ENCODE peak calls at places on chromosomes 4 and X, in seven cellular contexts. One of them, this sample, is unnamed.

GRCh38 chr4:74793757-74794340 is 474 bp downstream of the BTC start:
- DNase-seq in mesendoderm: peak
- DNase-seq in H9: peak
- DNase-seq in H1: peak
- DNase-seq in IMR-90: no peak
- DNase-seq in mesenchymal stem cell: peak
- DNase-seq in trophoblast cell: peak
- DNase-seq in this sample: peak

GRCh38 chrX:19176901-19177630 is 54.8 kb upstream of the ADGRG2 start:
- DNase-seq in mesendoderm: no peak
- DNase-seq in H9: no peak
- DNase-seq in H1: no peak
- DNase-seq in IMR-90: no peak
- DNase-seq in mesenchymal stem cell: no peak
- DNase-seq in trophoblast cell: no peak
- DNase-seq in this sample: no peak

GRCh38 chrX:1185556-1185955 is 26.9 kb downstream of the CRLF2 start:
- DNase-seq in mesendoderm: no peak
- DNase-seq in H9: peak
- DNase-seq in H1: no peak
- DNase-seq in IMR-90: no peak
- DNase-seq in mesenchymal stem cell: no peak
- DNase-seq in trophoblast cell: no peak
- DNase-seq in this sample: no peak

GRCh38 chr4:1792832-1793495 is at the start of gene FGFR3:
- DNase-seq in mesendoderm: peak
- DNase-seq in H9: peak
- DNase-seq in H1: peak
- DNase-seq in IMR-90: no peak
- DNase-seq in mesenchymal stem cell: peak
- DNase-seq in trophoblast cell: peak
- DNase-seq in this sample: peak

GRCh38 chr4:111228396-111228795 is 605.5 kb upstream of the PITX2 start:
- DNase-seq in mesendoderm: no peak
- DNase-seq in H9: no peak
- DNase-seq in H1: no peak
- DNase-seq in IMR-90: peak
- DNase-seq in mesenchymal stem cell: peak
- DNase-seq in trophoblast cell: no peak
- DNase-seq in this sample: no peak

GRCh38 chr4:118823471-118823870 is 12.5 kb downstream of the SEC24D start:
- DNase-seq in mesendoderm: no peak
- DNase-seq in H9: no peak
- DNase-seq in H1: no peak
- DNase-seq in IMR-90: no peak
- DNase-seq in mesenchymal stem cell: no peak
- DNase-seq in trophoblast cell: no peak
- DNase-seq in this sample: no peak

GRCh38 chr4:177519481-177520270 is 77.4 kb upstream of the AGA start:
- DNase-seq in mesendoderm: no peak
- DNase-seq in H9: no peak
- DNase-seq in H1: no peak
- DNase-seq in IMR-90: peak
- DNase-seq in mesenchymal stem cell: no peak
- DNase-seq in trophoblast cell: peak
- DNase-seq in this sample: no peak

GRCh38 chr4:6852582-6852981 is 57.0 kb upstream of the TBC1D14 start:
- DNase-seq in mesendoderm: no peak
- DNase-seq in H9: no peak
- DNase-seq in H1: no peak
- DNase-seq in IMR-90: no peak
- DNase-seq in mesenchymal stem cell: no peak
- DNase-seq in trophoblast cell: peak
- DNase-seq in this sample: no peak

GRCh38 chr4:147782087-147782781 is 50.3 kb downstream of the ARHGAP10 start:
- DNase-seq in mesendoderm: no peak
- DNase-seq in H9: no peak
- DNase-seq in H1: no peak
- DNase-seq in IMR-90: peak
- DNase-seq in mesenchymal stem cell: peak
- DNase-seq in trophoblast cell: peak
- DNase-seq in this sample: no peak

GRCh38 chr4:48546336-48546735 is 56.3 kb downstream of the ZAR1 start:
- DNase-seq in mesendoderm: peak
- DNase-seq in H9: no peak
- DNase-seq in H1: no peak
- DNase-seq in IMR-90: peak
- DNase-seq in mesenchymal stem cell: peak
- DNase-seq in trophoblast cell: peak
- DNase-seq in this sample: peak

GRCh38 chr4:166274136-166274761 is 401.2 kb downstream of the TLL1 start:
- DNase-seq in mesendoderm: no peak
- DNase-seq in H9: no peak
- DNase-seq in H1: no peak
- DNase-seq in IMR-90: no peak
- DNase-seq in mesenchymal stem cell: no peak
- DNase-seq in trophoblast cell: peak
- DNase-seq in this sample: no peak

GRCh38 chr4:7638984-7639789 is 204.5 kb upstream of the PSAPL1 start:
- DNase-seq in mesendoderm: no peak
- DNase-seq in H9: no peak
- DNase-seq in H1: no peak
- DNase-seq in IMR-90: no peak
- DNase-seq in mesenchymal stem cell: peak
- DNase-seq in trophoblast cell: peak
- DNase-seq in this sample: no peak

GRCh38 chrX:13652256-13653021 is 502 bp upstream of the TCEANC start:
- DNase-seq in mesendoderm: no peak
- DNase-seq in H9: no peak
- DNase-seq in H1: no peak
- DNase-seq in IMR-90: peak
- DNase-seq in mesenchymal stem cell: peak
- DNase-seq in trophoblast cell: peak
- DNase-seq in this sample: no peak

GRCh38 chrX:37646254-37646653 is 39.3 kb upstream of the XK start:
- DNase-seq in mesendoderm: peak
- DNase-seq in H9: no peak
- DNase-seq in H1: no peak
- DNase-seq in IMR-90: no peak
- DNase-seq in mesenchymal stem cell: no peak
- DNase-seq in trophoblast cell: no peak
- DNase-seq in this sample: no peak

GRCh38 chrX:107667426-107667825 is 39.1 kb downstream of the PRPS1 start:
- DNase-seq in mesendoderm: no peak
- DNase-seq in H9: no peak
- DNase-seq in H1: no peak
- DNase-seq in IMR-90: no peak
- DNase-seq in mesenchymal stem cell: no peak
- DNase-seq in trophoblast cell: no peak
- DNase-seq in this sample: no peak

GRCh38 chr4:46781434-46782092 is 127.5 kb downstream of the COX7B2 start:
- DNase-seq in mesendoderm: no peak
- DNase-seq in H9: no peak
- DNase-seq in H1: no peak
- DNase-seq in IMR-90: no peak
- DNase-seq in mesenchymal stem cell: no peak
- DNase-seq in trophoblast cell: no peak
- DNase-seq in this sample: no peak

GRCh38 chrX:38142598-38142997 is 78.1 kb downstream of the SRPX start:
- DNase-seq in mesendoderm: no peak
- DNase-seq in H9: no peak
- DNase-seq in H1: no peak
- DNase-seq in IMR-90: peak
- DNase-seq in mesenchymal stem cell: peak
- DNase-seq in trophoblast cell: no peak
- DNase-seq in this sample: no peak

GRCh38 chrX:70979136-70979762 is 48.4 kb upstream of the SLC7A3 start:
- DNase-seq in mesendoderm: peak
- DNase-seq in H9: peak
- DNase-seq in H1: no peak
- DNase-seq in IMR-90: peak
- DNase-seq in mesenchymal stem cell: peak
- DNase-seq in trophoblast cell: peak
- DNase-seq in this sample: no peak

GRCh38 chr4:100118213-100118612 is 72.1 kb downstream of the DDIT4L start:
- DNase-seq in mesendoderm: no peak
- DNase-seq in H9: no peak
- DNase-seq in H1: no peak
- DNase-seq in IMR-90: peak
- DNase-seq in mesenchymal stem cell: no peak
- DNase-seq in trophoblast cell: no peak
- DNase-seq in this sample: no peak

DNA sequence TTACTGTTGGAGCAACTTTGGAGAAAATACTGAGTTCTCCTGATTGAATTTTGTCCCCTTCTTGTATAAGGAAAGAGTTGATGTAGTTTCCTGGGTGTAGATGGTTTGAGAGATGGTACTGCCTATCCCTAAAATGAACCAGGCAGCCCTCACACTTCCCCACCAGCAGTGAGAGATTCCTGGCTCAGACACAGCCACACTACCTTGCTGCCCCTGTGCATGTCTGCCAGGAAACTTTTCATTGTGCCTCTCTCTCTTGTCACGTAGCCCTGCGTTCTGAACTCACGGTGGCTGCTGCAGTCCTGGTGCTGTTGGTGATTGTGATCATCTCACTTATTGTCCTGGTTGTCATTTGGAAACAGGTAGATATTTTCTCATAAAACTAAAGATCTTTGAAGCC is 45.2 kb downstream of the PDGFRA start:
- DNase-seq in mesendoderm: no peak
- DNase-seq in H9: no peak
- DNase-seq in H1: no peak
- DNase-seq in IMR-90: no peak
- DNase-seq in mesenchymal stem cell: no peak
- DNase-seq in trophoblast cell: no peak
- DNase-seq in this sample: no peak
- H2BK120ac ChIP-seq in mesendoderm: no peak
- H2BK120ac ChIP-seq in H9: no peak
- H2BK120ac ChIP-seq in H1: no peak
- H2BK120ac ChIP-seq in IMR-90: no peak
- H2BK120ac ChIP-seq in mesenchymal stem cell: no peak
- H2BK120ac ChIP-seq in trophoblast cell: no peak
- H2BK120ac ChIP-seq in this sample: no peak

GRCh38 chrX:109830704-109831206 is 97.7 kb upstream of the ACSL4 start:
- DNase-seq in mesendoderm: no peak
- DNase-seq in H9: no peak
- DNase-seq in H1: no peak
- DNase-seq in IMR-90: peak
- DNase-seq in mesenchymal stem cell: peak
- DNase-seq in trophoblast cell: peak
- DNase-seq in this sample: no peak

GRCh38 chrX:109831326-109831985 is 98.4 kb upstream of the ACSL4 start:
- DNase-seq in mesendoderm: no peak
- DNase-seq in H9: no peak
- DNase-seq in H1: no peak
- DNase-seq in IMR-90: no peak
- DNase-seq in mesenchymal stem cell: no peak
- DNase-seq in trophoblast cell: no peak
- DNase-seq in this sample: no peak

GRCh38 chrX:109830157-109830703 is 97.2 kb upstream of the ACSL4 start:
- DNase-seq in mesendoderm: no peak
- DNase-seq in H9: no peak
- DNase-seq in H1: no peak
- DNase-seq in IMR-90: no peak
- DNase-seq in mesenchymal stem cell: no peak
- DNase-seq in trophoblast cell: no peak
- DNase-seq in this sample: no peak

GRCh38 chrX:109826954-109827708 is 94.1 kb upstream of the ACSL4 start:
- DNase-seq in mesendoderm: peak
- DNase-seq in H9: no peak
- DNase-seq in H1: no peak
- DNase-seq in IMR-90: peak
- DNase-seq in mesenchymal stem cell: peak
- DNase-seq in trophoblast cell: peak
- DNase-seq in this sample: no peak

DNA sequence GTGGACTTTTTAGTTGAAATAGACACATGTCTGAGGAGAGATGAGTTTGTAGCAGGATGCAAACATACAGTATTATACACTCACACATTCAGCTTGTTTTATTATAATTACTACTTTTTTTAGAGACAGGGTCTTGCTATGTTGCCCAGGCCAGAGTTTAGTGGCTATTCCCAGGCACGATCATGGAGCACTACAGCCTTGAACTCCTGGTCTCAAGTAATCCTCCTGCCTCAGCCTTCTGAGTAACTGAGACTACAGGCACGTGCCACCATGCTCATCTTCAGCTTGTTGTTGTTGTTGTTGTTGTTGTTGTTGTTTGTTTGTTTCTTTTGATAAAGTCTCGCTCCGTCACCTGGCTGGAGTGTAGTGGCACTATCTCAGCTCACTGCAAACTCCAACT is 94.7 kb upstream of the ACSL4 start:
- DNase-seq in mesendoderm: no peak
- DNase-seq in H9: no peak
- DNase-seq in H1: no peak
- DNase-seq in IMR-90: no peak
- DNase-seq in mesenchymal stem cell: no peak
- DNase-seq in trophoblast cell: no peak
- DNase-seq in this sample: no peak
- H3K4me2 ChIP-seq in mesendoderm: no peak
- H3K4me2 ChIP-seq in H9: no peak
- H3K4me2 ChIP-seq in H1: no peak
- H3K4me2 ChIP-seq in IMR-90: no peak
- H3K4me2 ChIP-seq in mesenchymal stem cell: no peak
- H3K4me2 ChIP-seq in trophoblast cell: no peak
- H3K4me2 ChIP-seq in this sample: no peak

GRCh38 chr4:184934961-184935360 is 83.3 kb upstream of the HELT start:
- DNase-seq in mesendoderm: no peak
- DNase-seq in H9: no peak
- DNase-seq in H1: no peak
- DNase-seq in IMR-90: no peak
- DNase-seq in mesenchymal stem cell: no peak
- DNase-seq in trophoblast cell: peak
- DNase-seq in this sample: no peak

GRCh38 chr4:184933311-184933710 is 85.0 kb upstream of the HELT start:
- DNase-seq in mesendoderm: no peak
- DNase-seq in H9: no peak
- DNase-seq in H1: no peak
- DNase-seq in IMR-90: no peak
- DNase-seq in mesenchymal stem cell: no peak
- DNase-seq in trophoblast cell: no peak
- DNase-seq in this sample: no peak

GRCh38 chr4:184936071-184936470 is 82.2 kb upstream of the HELT start:
- DNase-seq in mesendoderm: no peak
- DNase-seq in H9: no peak
- DNase-seq in H1: no peak
- DNase-seq in IMR-90: no peak
- DNase-seq in mesenchymal stem cell: no peak
- DNase-seq in trophoblast cell: no peak
- DNase-seq in this sample: no peak

GRCh38 chr4:184932343-184932742 is 85.9 kb upstream of the HELT start:
- DNase-seq in mesendoderm: peak
- DNase-seq in H9: no peak
- DNase-seq in H1: no peak
- DNase-seq in IMR-90: no peak
- DNase-seq in mesenchymal stem cell: no peak
- DNase-seq in trophoblast cell: peak
- DNase-seq in this sample: no peak

GRCh38 chr4:184934184-184934583 is 84.1 kb upstream of the HELT start:
- DNase-seq in mesendoderm: no peak
- DNase-seq in H9: no peak
- DNase-seq in H1: no peak
- DNase-seq in IMR-90: peak
- DNase-seq in mesenchymal stem cell: no peak
- DNase-seq in trophoblast cell: peak
- DNase-seq in this sample: no peak
- H4K8ac ChIP-seq in mesendoderm: no peak
- H4K8ac ChIP-seq in H9: no peak
- H4K8ac ChIP-seq in H1: no peak
- H4K8ac ChIP-seq in IMR-90: no peak
- H4K8ac ChIP-seq in mesenchymal stem cell: no peak
- H4K8ac ChIP-seq in trophoblast cell: no peak
- H4K8ac ChIP-seq in this sample: no peak

GRCh38 chr4:168197926-168198325 is 105.6 kb downstream of the ANXA10 start:
- DNase-seq in mesendoderm: no peak
- DNase-seq in H9: no peak
- DNase-seq in H1: no peak
- DNase-seq in IMR-90: peak
- DNase-seq in mesenchymal stem cell: no peak
- DNase-seq in trophoblast cell: no peak
- DNase-seq in this sample: no peak
- H2BK120ac ChIP-seq in mesendoderm: no peak
- H2BK120ac ChIP-seq in H9: no peak
- H2BK120ac ChIP-seq in H1: no peak
- H2BK120ac ChIP-seq in IMR-90: no peak
- H2BK120ac ChIP-seq in mesenchymal stem cell: no peak
- H2BK120ac ChIP-seq in trophoblast cell: no peak
- H2BK120ac ChIP-seq in this sample: no peak